ENCODE peak calls at places on chromosomes 3 and 15, in eight cellular contexts. F is lung, M is thyroid gland, V is GM23248, W is A673, I is neural progenitor cell, G is WERI-Rb-1, Z is upper lobe of right lung. C is an unnamed sample. For H3K27me3 and H3K36me3, the result is how much of the 10 kb centered on the place peaks cover.

GRCh38 chr3:113626513-113627371 is 69.7 kb downstream of the USF3 start:
- DNase-seq in F (peak), M (peak), V (peak), W (peak), I (peak), G (peak), Z (no peak), C (peak)

GRCh38 chr15:59313703-59314332 is 58.9 kb downstream of the MYO1E start:
- DNase-seq in F (peak), M (peak), V (peak), W (no peak), I (no peak), G (no peak), Z (peak), C (peak)

GRCh38 chr15:42057744-42058646 is 36.4 kb downstream of the PLA2G4D start:
- DNase-seq in F (peak), M (peak), V (no peak), W (no peak), I (no peak), G (no peak), Z (no peak), C (no peak)

GRCh38 chr15:28994142-28994829 is 108.5 kb downstream of the APBA2 start:
- DNase-seq in F (no peak), M (no peak), V (no peak), W (no peak), I (no peak), G (no peak), Z (no peak), C (no peak)

GRCh38 chr3:10983219-10983916 is 9.2 kb upstream of the SLC6A1 start:
- DNase-seq in F (peak), M (peak), V (peak), W (peak), I (peak), G (peak), Z (no peak), C (peak)

GRCh38 chr15:40382580-40383456 is at the start of gene KNSTRN:
- DNase-seq in F (peak), M (peak), V (peak), W (peak), I (peak), G (peak), Z (peak), C (peak)

GRCh38 chr3:147730311-147730710 is 321.1 kb downstream of the ZIC1 start:
- DNase-seq in F (no peak), M (no peak), V (no peak), W (no peak), I (peak), G (no peak), Z (no peak), C (no peak)

GRCh38 chr3:98705694-98706093 is 57.4 kb upstream of the ST3GAL6 start:
- DNase-seq in F (no peak), M (no peak), V (peak), W (peak), I (no peak), G (no peak), Z (no peak), C (no peak)

GRCh38 chr15:99017322-99017701 is 9.7 kb upstream of the PGPEP1L start:
- DNase-seq in F (no peak), M (no peak), V (no peak), W (no peak), I (no peak), G (peak), Z (no peak), C (peak)

GRCh38 chr3:153026026-153026425 is 136.0 kb upstream of the RAP2B start:
- DNase-seq in F (no peak), M (no peak), V (peak), W (peak), I (peak), G (no peak), Z (no peak), C (no peak)

GRCh38 chr15:77632760-77633133 is at the start of gene LINGO1:
- DNase-seq in F (no peak), M (no peak), V (peak), W (peak), I (peak), G (no peak), Z (no peak), C (no peak)

GRCh38 chr3:166518040-166518439 is 680.8 kb upstream of the BCHE start:
- DNase-seq in F (no peak), M (no peak), V (no peak), W (no peak), I (no peak), G (no peak), Z (no peak), C (no peak)

GRCh38 chr3:106577241-106577640 is 708.4 kb upstream of the CBLB start:
- DNase-seq in F (no peak), M (no peak), V (peak), W (no peak), I (no peak), G (no peak), Z (no peak), C (no peak)

GRCh38 chr15:61064653-61065052 is 164.4 kb downstream of the RORA start:
- DNase-seq in F (no peak), M (peak), V (no peak), W (no peak), I (no peak), G (no peak), Z (no peak), C (peak)

GRCh38 chr3:173725507-173725906 is 328.0 kb downstream of the NLGN1 start:
- DNase-seq in F (no peak), M (no peak), V (peak), W (no peak), I (no peak), G (no peak), Z (no peak), C (no peak)

GRCh38 chr3:188178293-188178950 is 24.5 kb downstream of the LPP start:
- DNase-seq in F (no peak), M (no peak), V (no peak), W (no peak), I (no peak), G (no peak), Z (no peak), C (no peak)

GRCh38 chr15:68640791-68641331 is 62.1 kb downstream of the CORO2B start:
- DNase-seq in F (no peak), M (no peak), V (peak), W (no peak), I (no peak), G (no peak), Z (peak), C (no peak)

GRCh38 chr3:150346956-150347863 is 60.9 kb upstream of the TSC22D2 start:
- DNase-seq in F (no peak), M (peak), V (peak), W (no peak), I (no peak), G (no peak), Z (no peak), C (no peak)

GRCh38 chr3:158768881-158769518 is 32.9 kb upstream of the MFSD1 start:
- DNase-seq in F (no peak), M (no peak), V (peak), W (no peak), I (peak), G (no peak), Z (no peak), C (peak)

GRCh38 chr3:125150525-125151436 is 61.8 kb downstream of the SLC12A8 start:
- DNase-seq in F (peak), M (peak), V (peak), W (peak), I (peak), G (peak), Z (no peak), C (peak)

GRCh38 chr3:175737646-175738572 is 878.8 kb downstream of the NAALADL2 start:
- DNase-seq in F (no peak), M (no peak), V (peak), W (no peak), I (no peak), G (no peak), Z (no peak), C (no peak)

GRCh38 chr3:121627211-121627610 is 33.5 kb downstream of the HCLS1 start:
- DNase-seq in F (no peak), M (no peak), V (no peak), W (peak), I (no peak), G (no peak), Z (no peak), C (no peak)

GRCh38 chr3:122099255-122099654 is 44.1 kb downstream of the CD86 start:
- DNase-seq in F (no peak), M (no peak), V (no peak), W (no peak), I (no peak), G (no peak), Z (no peak), C (no peak)

GRCh38 chr3:20669184-20669583 is 483.2 kb upstream of the SGO1 start:
- DNase-seq in F (no peak), M (peak), V (peak), W (no peak), I (no peak), G (no peak), Z (no peak), C (no peak)

GRCh38 chr3:194686816-194687637 is 1.3 kb downstream of the FAM43A start:
- DNase-seq in F (peak), M (peak), V (peak), W (peak), I (peak), G (no peak), Z (peak), C (no peak)

GRCh38 chr15:58442122-58442521 is 10.3 kb downstream of the LIPC start:
- DNase-seq in F (no peak), M (no peak), V (peak), W (no peak), I (no peak), G (no peak), Z (no peak), C (no peak)

GRCh38 chr15:47872208-47872607 is 154.9 kb downstream of the SEMA6D start:
- DNase-seq in F (no peak), M (no peak), V (no peak), W (no peak), I (no peak), G (no peak), Z (no peak), C (no peak)

GRCh38 chr3:102205647-102206046 is 229.2 kb upstream of the ZPLD1 start:
- DNase-seq in F (no peak), M (no peak), V (no peak), W (no peak), I (no peak), G (no peak), Z (peak), C (no peak)

GRCh38 chr3:39809995-39810595 is 686 bp downstream of the MYRIP start:
- DNase-seq in F (no peak), M (peak), V (peak), W (no peak), I (peak), G (no peak), Z (peak), C (no peak)

GRCh38 chr3:180382781-180383180 is 219.2 kb upstream of the TTC14 start:
- DNase-seq in F (no peak), M (no peak), V (no peak), W (no peak), I (peak), G (no peak), Z (no peak), C (no peak)

GRCh38 chr3:160804762-160805161 is 48.7 kb downstream of the PPM1L start:
- DNase-seq in F (no peak), M (peak), V (peak), W (peak), I (no peak), G (no peak), Z (no peak), C (no peak)

GRCh38 chr3:111143-112069 is 85.2 kb upstream of the CHL1 start:
- DNase-seq in F (no peak), M (no peak), V (no peak), W (no peak), I (no peak), G (peak), Z (no peak), C (no peak)

GRCh38 chr3:57158813-57159678 is 6.1 kb downstream of the IL17RD start:
- DNase-seq in F (no peak), M (no peak), V (no peak), W (peak), I (peak), G (no peak), Z (no peak), C (peak)

GRCh38 chr15:88509321-88509720 is 37.2 kb downstream of the DET1 start:
- DNase-seq in F (no peak), M (no peak), V (no peak), W (no peak), I (no peak), G (no peak), Z (no peak), C (no peak)

GRCh38 chr15:88513195-88513594 is 33.3 kb downstream of the DET1 start:
- DNase-seq in F (no peak), M (no peak), V (peak), W (no peak), I (no peak), G (no peak), Z (no peak), C (no peak)

GRCh38 chr15:88512606-88513005 is 33.9 kb downstream of the DET1 start:
- DNase-seq in F (no peak), M (no peak), V (peak), W (no peak), I (no peak), G (no peak), Z (no peak), C (no peak)

GRCh38 chr15:88509964-88510363 is 36.5 kb downstream of the DET1 start:
- DNase-seq in F (no peak), M (no peak), V (no peak), W (no peak), I (no peak), G (no peak), Z (no peak), C (no peak)

GRCh38 chr15:88511161-88511560 is 35.3 kb downstream of the DET1 start:
- DNase-seq in F (no peak), M (no peak), V (no peak), W (no peak), I (no peak), G (no peak), Z (no peak), C (no peak)
- H3K27ac ChIP-seq in F (no peak), M (no peak), V (no peak), W (no peak), I (no peak), G (no peak), Z (no peak), C (no peak)

GRCh38 chr3:38029400-38030125 is at the start of gene PLCD1:
- DNase-seq in F (peak), M (peak), V (peak), W (no peak), I (peak), G (no peak), Z (peak), C (peak)
- H3K27me3 ChIP-seq in F (under half), M (under half), V (under half), W (under half), I (half or more), G (under half), Z (under half), C (under half)

DNA sequence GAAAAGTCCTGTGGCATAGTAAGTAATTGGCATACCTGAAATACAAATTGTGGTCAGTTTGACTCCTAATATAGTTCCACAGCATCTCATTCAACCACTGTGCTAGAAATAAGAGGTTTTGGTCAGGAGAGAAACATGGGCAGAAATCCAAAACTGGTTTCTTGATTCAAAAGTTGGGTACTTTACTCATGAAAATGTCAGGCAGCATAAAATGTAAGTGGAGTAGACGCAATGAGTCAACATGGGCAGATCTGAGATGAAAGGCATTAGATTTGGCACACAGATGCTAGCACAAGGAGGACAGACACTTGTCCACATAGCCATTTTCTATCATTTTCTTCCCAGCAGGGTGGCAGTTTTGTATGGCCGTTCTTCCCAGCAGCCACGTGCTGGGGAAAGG is 255.8 kb upstream of the CDIN1 start:
- DNase-seq in F (no peak), M (no peak), V (peak), W (no peak), I (no peak), G (no peak), Z (no peak), C (no peak)
- H3K36me3 ChIP-seq in F (under half), M (under half), V (under half), W (under half), I (under half), G (under half), Z (under half), C (under half)

DNA sequence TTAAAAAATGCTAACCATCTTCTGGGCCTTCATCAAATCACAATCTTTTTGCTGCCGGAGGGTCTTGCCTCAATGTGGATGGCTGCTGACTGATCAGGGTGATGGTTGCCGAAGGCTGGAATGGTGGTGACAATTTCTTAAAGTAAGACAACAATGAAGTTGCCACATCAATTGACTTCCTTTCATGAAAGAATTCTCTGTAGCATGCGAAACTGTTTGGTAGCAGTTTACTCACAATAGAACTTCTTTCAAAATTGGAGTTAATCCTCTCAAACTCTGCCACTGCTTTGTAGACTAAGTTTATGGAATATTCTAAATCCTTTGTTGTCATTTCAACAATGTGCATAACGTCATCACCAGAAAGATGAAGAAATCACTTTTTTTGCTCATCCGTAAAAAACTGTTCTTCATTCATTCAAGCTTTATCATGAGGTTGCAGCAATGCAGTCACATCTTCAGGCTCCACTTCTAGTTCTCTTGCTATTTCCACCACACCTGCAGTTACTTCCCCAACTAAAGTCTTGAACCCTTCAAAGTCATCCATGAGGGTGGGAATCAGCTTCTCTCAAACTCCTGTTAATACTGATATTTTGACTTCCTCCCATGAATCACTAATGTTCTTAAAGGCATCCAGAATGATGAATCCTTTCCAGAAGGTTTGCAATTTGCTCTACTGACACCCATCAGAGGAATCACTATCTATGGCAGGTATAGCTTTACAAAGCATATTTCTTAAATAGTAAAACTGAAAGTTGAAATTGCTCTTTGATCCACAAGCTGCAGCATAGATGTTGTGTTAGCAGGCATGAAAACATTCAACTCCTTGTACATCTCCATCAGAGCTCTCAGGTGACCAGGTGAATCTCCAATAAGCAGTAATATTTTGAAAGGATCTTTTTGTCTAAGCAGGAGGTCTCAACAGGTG is 66.1 kb downstream of the B3GNT5 start:
- DNase-seq in F (no peak), M (no peak), V (peak), W (no peak), I (no peak), G (no peak), Z (no peak), C (no peak)
- H3K27ac ChIP-seq in F (no peak), M (no peak), V (peak), W (no peak), I (no peak), G (no peak), Z (no peak), C (no peak)

C was measured in SJCRH30.